ENCODE peak calls at places on chromosome 1, in ten cellular contexts. N is ovary, I is A549, O is spleen, H is body of pancreas, E is heart left ventricle, D is testis, G is uterus, F is Peyer's patch, W is sigmoid colon. B is an unnamed sample. For H3K4me1, the result is how much of the 10 kb centered on the place peaks cover.

GRCh38 chr1:19892628-19893168 is 10.5 kb downstream of the OTUD3 start:
- DNase-seq in E (no peak), O (no peak), D (no peak), I (no peak), W (no peak), G (no peak), F (no peak), H (no peak), N (no peak), B (no peak)

GRCh38 chr1:214514032-214514818 is 37.2 kb downstream of the PTPN14 start:
- DNase-seq in W (no peak), N (no peak), E (no peak), H (no peak), I (no peak), O (no peak), G (no peak), D (no peak), F (no peak), B (no peak)

GRCh38 chr1:19169642-19170041 is 40.4 kb downstream of the UBR4 start:
- DNase-seq in G (no peak), N (no peak), H (no peak), O (no peak), D (no peak), E (no peak), F (no peak), W (no peak), I (no peak), B (no peak)

GRCh38 chr1:247552231-247552630 is 3.3 kb downstream of the GCSAML start:
- DNase-seq in F (no peak), H (no peak), D (no peak), I (no peak), O (no peak), E (no peak), N (no peak), G (no peak), W (no peak), B (no peak)

GRCh38 chr1:17276568-17276967 is 27.7 kb downstream of the PADI3 start:
- DNase-seq in O (peak), N (no peak), D (no peak), H (peak), I (peak), G (no peak), E (no peak), F (peak), W (no peak), B (no peak)

GRCh38 chr1:88802950-88803349 is 88.4 kb downstream of the GTF2B start:
- DNase-seq in E (no peak), I (no peak), W (no peak), N (no peak), D (no peak), G (no peak), F (no peak), O (no peak), H (no peak), B (no peak)

GRCh38 chr1:7006996-7007871 is 222.0 kb downstream of the CAMTA1 start:
- DNase-seq in W (no peak), D (no peak), E (no peak), F (no peak), O (peak), H (no peak), G (no peak), N (no peak), I (no peak), B (no peak)

GRCh38 chr1:80384037-80384830 is 1377.7 kb upstream of the ADGRL4 start:
- DNase-seq in N (no peak), W (no peak), G (no peak), O (no peak), H (no peak), E (no peak), F (no peak), I (no peak), D (no peak), B (no peak)

GRCh38 chr1:87117761-87118160 is 203.3 kb downstream of the HS2ST1 start:
- DNase-seq in N (no peak), H (no peak), E (no peak), F (no peak), I (no peak), W (no peak), G (no peak), D (no peak), O (no peak), B (no peak)

GRCh38 chr1:218361298-218362065 is 16.3 kb downstream of the TGFB2 start:
- DNase-seq in H (no peak), D (no peak), E (no peak), G (no peak), F (no peak), O (no peak), N (no peak), I (no peak), W (no peak), B (no peak)

GRCh38 chr1:6511461-6512244 is 20.2 kb upstream of the PLEKHG5 start:
- DNase-seq in O (no peak), W (no peak), N (no peak), I (no peak), G (no peak), E (no peak), D (no peak), F (no peak), H (no peak), B (no peak)

GRCh38 chr1:15736035-15736665 is at the start of gene SLC25A34:
- DNase-seq in G (peak), O (no peak), F (peak), N (no peak), E (peak), I (no peak), W (no peak), H (peak), D (no peak), B (peak)

GRCh38 chr1:154481058-154481457 is 21.0 kb upstream of the TDRD10 start:
- DNase-seq in N (no peak), F (no peak), O (no peak), W (no peak), E (no peak), I (no peak), H (no peak), D (no peak), G (no peak), B (no peak)

DNA sequence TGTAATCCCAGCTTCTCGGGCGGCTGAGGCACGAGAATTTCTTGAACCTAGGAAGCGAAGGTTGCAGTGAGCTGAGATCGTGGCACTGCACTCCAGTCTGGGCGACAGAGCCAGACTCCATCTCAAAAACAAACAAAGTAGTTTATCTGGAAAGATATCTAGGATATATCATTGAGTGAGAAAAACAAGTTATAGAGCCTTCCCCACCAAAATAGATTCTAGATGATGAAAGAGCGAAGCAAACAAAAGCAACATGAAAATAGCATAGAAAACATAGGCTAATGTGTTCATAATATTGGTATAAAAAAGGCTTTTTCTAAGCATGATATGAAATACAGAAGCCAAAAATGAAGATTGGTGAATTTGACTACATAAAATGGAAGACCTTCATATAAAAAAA is 52.1 kb downstream of the ZFYVE9 start:
- DNase-seq in I (no peak), F (no peak), N (no peak), E (no peak), G (no peak), D (no peak), W (no peak), H (no peak), O (no peak), B (no peak)
- TF ChIP-seq POLR2A in I (no peak), F (no peak), N (no peak), E (no peak), G (no peak), D (no peak), W (no peak), H (no peak), O (no peak), B (no peak)

DNA sequence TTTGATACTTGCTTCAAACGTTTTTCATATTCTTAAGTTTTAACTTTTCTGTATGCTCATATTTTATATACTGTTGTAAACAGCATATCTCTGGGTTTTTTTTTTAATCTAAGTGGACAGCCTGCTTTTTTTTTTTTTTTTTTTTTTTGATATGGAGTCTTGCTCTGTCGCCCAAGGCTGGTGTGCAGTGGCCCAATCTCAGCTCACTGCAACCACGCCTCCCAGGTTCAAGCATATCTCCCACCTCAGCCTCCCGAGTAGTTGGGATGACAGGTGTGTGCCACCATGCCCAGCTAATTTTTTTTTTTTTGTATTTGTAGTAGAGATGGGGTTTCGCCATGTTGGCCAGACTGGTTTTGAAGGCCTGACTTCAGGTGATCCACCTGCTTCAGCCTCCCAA is 1.2 kb downstream of the TBCE start:
- DNase-seq in F (no peak), D (no peak), W (no peak), E (no peak), N (no peak), G (no peak), O (no peak), H (no peak), I (no peak), B (no peak)
- H3K4me3 ChIP-seq in F (no peak), D (no peak), W (peak), E (peak), N (peak), G (no peak), O (peak), H (no peak), I (peak), B (no peak)

GRCh38 chr1:207752456-207753132 is 740 bp downstream of the CD46 start:
- DNase-seq in I (no peak), G (no peak), F (peak), E (peak), H (peak), D (peak), O (peak), N (no peak), W (peak), B (peak)
- H3K4me1 ChIP-seq in I (half or more), G (under half), F (under half), E (under half), H (half or more), D (under half), O (half or more), N (under half), W (under half), B (half or more)

DNA sequence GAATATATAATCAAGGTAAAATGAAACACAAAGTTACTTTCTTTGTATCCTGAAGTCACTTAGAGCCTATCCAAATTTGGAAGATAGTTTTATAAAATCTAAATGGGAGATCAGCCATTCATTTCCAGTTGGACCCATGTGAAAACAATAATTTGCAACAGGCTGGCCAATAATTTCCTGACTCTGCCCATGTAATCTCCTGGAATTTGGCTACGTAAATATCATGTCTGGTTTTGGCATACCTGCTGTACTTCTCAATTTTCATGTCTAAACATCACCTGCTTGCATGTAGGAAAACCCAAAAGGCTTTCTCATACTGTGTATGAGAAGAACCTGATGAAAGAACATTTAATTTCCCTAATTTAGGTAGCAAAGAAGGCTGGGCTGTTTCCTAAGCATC is 7.7 kb upstream of the CYP4Z1 start:
- DNase-seq in I (no peak), W (no peak), D (no peak), G (no peak), F (no peak), H (no peak), O (no peak), E (no peak), N (no peak), B (no peak)
- TF ChIP-seq POLR2A in I (no peak), W (no peak), D (no peak), G (no peak), F (no peak), H (no peak), O (no peak), E (no peak), N (no peak), B (no peak)

GRCh38 chr1:45913925-45914501 is 110.6 kb downstream of the MAST2 start:
- DNase-seq in F (no peak), W (no peak), D (no peak), E (no peak), I (no peak), H (no peak), N (no peak), O (no peak), G (no peak), B (peak)
- H3K4me3 ChIP-seq in F (no peak), W (no peak), D (no peak), E (peak), I (no peak), H (no peak), N (no peak), O (no peak), G (no peak), B (no peak)

GRCh38 chr1:10726355-10726754 is 70.1 kb downstream of the CASZ1 start:
- DNase-seq in F (no peak), D (peak), G (no peak), N (no peak), I (no peak), O (no peak), W (peak), H (peak), E (peak), B (peak)
- H3K4me1 ChIP-seq in F (under half), D (under half), G (under half), N (under half), I (under half), O (under half), W (half or more), H (half or more), E (under half), B (under half)